ENCODE peak calls at places on chromosomes 11 and 22, in seven cellular contexts. A is neuronal stem cell, L is SK-N-SH, H is mesendoderm, O is DND-41, U is trophoblast cell, M is fibroblast of lung. F is an unnamed sample.

GRCh38 chr11:23233075-23233474 is 372.8 kb upstream of the CCDC179 start:
- DNase-seq in H (no peak), A (no peak), U (peak), O (no peak), M (peak), L (no peak), F (no peak)

GRCh38 chr11:34053161-34053686 is 1.7 kb downstream of the CAPRIN1 start:
- DNase-seq in L (peak), M (peak), A (peak), O (peak), H (peak), U (peak), F (peak)

GRCh38 chr22:46027219-46028068 is 50.5 kb upstream of the WNT7B start:
- DNase-seq in H (peak), A (no peak), M (no peak), U (peak), O (no peak), L (no peak), F (peak)

GRCh38 chr22:19204640-19205039 is 26.1 kb upstream of the SLC25A1 start:
- DNase-seq in M (no peak), L (no peak), U (peak), O (no peak), A (no peak), H (no peak), F (no peak)

GRCh38 chr11:32382339-32383049 is 52.8 kb downstream of the WT1 start:
- DNase-seq in U (peak), L (no peak), O (no peak), A (no peak), H (no peak), M (peak), F (no peak)

GRCh38 chr11:134170909-134171281 is 52.9 kb downstream of the NCAPD3 start:
- DNase-seq in M (peak), O (no peak), H (peak), A (no peak), U (peak), L (no peak), F (no peak)

GRCh38 chr22:35552186-35552842 is 11.7 kb downstream of the RASD2 start:
- DNase-seq in L (peak), O (peak), U (peak), A (peak), M (no peak), H (peak), F (peak)

GRCh38 chr11:124440608-124441007 is 4.9 kb downstream of the OR8B8 start:
- DNase-seq in M (no peak), H (no peak), U (no peak), O (no peak), L (no peak), A (no peak), F (no peak)

GRCh38 chr11:11251394-11251970 is 101.6 kb downstream of the CSNK2A3 start:
- DNase-seq in U (no peak), A (no peak), L (no peak), H (no peak), M (no peak), O (no peak), F (peak)

GRCh38 chr11:122344281-122344680 is 228.3 kb upstream of the BLID start:
- DNase-seq in M (peak), A (no peak), L (peak), H (no peak), O (no peak), U (no peak), F (no peak)

GRCh38 chr11:48003926-48004325 is 23.6 kb downstream of the PTPRJ start:
- DNase-seq in O (no peak), H (no peak), M (no peak), L (no peak), A (no peak), U (no peak), F (no peak)

GRCh38 chr11:30513087-30513486 is 73.1 kb downstream of the MPPED2 start:
- DNase-seq in U (no peak), A (no peak), M (no peak), H (no peak), L (no peak), O (no peak), F (no peak)

GRCh38 chr11:6911378-6911777 is 9.4 kb upstream of the OR2D3 start:
- DNase-seq in O (no peak), H (no peak), L (no peak), M (no peak), A (no peak), U (no peak), F (no peak)

GRCh38 chr11:116951762-116952161 is 114.3 kb upstream of the APOA1 start:
- DNase-seq in U (no peak), H (no peak), O (no peak), A (no peak), M (no peak), L (no peak), F (no peak)

GRCh38 chr11:35173011-35173511 is 34.1 kb downstream of the CD44 start:
- DNase-seq in O (no peak), M (no peak), U (peak), L (no peak), A (no peak), H (no peak), F (no peak)

GRCh38 chr11:125402436-125402835 is 93.6 kb downstream of the FEZ1 start:
- DNase-seq in M (peak), H (no peak), A (no peak), O (no peak), L (no peak), U (no peak), F (no peak)

GRCh38 chr22:44870021-44870420 is 117.6 kb downstream of the ARHGAP8 start:
- DNase-seq in O (peak), U (no peak), L (no peak), A (peak), H (peak), M (peak), F (peak)

GRCh38 chr11:45262900-45263299 is 23.2 kb downstream of the SYT13 start:
- DNase-seq in A (no peak), H (no peak), U (no peak), L (no peak), O (no peak), M (no peak), F (no peak)

GRCh38 chr11:126145954-126146353 is 65.5 kb downstream of the RPUSD4 start:
- DNase-seq in U (no peak), M (no peak), A (no peak), O (no peak), H (no peak), L (no peak), F (no peak)

GRCh38 chr11:64384039-64384737 is 25.2 kb downstream of the RPS6KA4 start:
- DNase-seq in H (no peak), A (no peak), O (no peak), L (no peak), U (peak), M (no peak), F (no peak)

GRCh38 chr11:64383580-64383979 is 24.6 kb downstream of the RPS6KA4 start:
- DNase-seq in L (no peak), U (no peak), O (no peak), H (no peak), A (no peak), M (no peak), F (no peak)

GRCh38 chr11:64384981-64385952 is 26.3 kb downstream of the RPS6KA4 start:
- DNase-seq in O (no peak), A (no peak), L (no peak), U (peak), M (no peak), H (peak), F (peak)

GRCh38 chr11:64387916-64388315 is 29.0 kb downstream of the RPS6KA4 start:
- DNase-seq in U (no peak), O (no peak), L (no peak), M (no peak), A (no peak), H (no peak), F (no peak)

DNA sequence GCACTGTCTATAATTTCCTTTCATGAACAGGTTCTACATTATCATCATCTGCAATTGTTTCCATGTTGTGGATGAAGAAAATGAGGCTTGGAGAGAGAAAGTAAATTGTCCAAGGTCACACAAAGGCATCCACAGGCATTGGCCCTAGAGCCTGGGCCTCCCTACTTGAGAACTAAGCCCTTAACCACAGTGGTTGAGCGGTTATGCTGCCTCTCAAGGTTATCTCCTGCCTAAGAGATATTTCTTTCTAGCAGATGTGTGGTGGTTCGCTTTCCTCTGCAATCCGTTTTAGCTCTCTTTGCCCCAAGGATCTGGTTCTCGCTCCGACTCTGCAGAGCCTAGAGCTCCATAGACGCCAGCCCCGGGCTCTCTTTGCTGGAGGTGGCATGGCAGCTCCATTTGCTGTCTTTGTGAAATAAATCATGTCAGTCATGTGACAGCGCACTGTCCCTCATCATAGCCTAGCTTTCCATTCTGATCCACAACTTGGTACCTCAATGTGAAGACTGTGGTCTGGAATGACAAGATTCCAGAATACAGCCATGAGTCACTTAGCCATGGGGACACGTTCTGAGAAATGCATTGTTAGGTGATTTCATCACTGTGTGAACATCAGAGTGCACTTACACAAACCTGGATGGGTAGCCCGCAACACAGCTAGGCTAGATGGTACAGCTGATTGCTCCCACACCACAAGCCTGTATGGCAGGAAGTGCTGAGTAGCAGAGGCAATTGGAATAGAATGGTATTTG is 27.2 kb downstream of the RPS6KA4 start:
- DNase-seq in O (peak), U (peak), L (no peak), A (no peak), H (peak), M (peak), F (no peak)
- H3K27ac ChIP-seq in O (no peak), U (peak), L (no peak), A (no peak), H (no peak), M (no peak), F (no peak)

DNA sequence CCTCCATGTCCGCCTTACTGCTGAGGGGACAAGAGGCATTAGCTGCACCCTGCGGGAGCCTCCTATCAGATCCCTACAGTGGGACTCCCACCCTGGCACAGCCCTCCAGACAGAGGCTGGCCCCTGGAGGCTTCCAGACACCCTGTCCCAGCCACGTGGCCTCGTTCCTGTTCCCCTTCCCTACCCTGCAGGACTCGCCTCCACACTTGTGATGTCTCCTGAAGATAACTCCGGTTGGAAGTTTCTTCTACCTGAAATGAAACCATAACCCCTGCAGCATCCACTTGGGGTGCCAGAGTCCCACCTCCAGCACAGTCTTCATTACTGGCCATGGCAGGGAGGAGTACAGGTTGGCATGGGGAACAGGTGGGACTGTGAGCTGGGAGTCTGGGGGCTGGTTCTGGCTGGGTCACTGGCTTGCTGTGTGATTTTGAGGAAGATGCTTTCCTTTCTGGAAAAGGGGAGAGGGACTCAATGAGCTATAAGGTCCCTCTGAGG is 4.9 kb upstream of the SH3BP1 start:
- DNase-seq in H (peak), U (no peak), M (no peak), O (no peak), A (no peak), L (peak), F (no peak)
- H3K4me3 ChIP-seq in H (no peak), U (no peak), M (no peak), O (no peak), A (no peak), L (no peak), F (no peak)

GRCh38 chr11:16610213-16610737 is 128.2 kb upstream of the C11orf58 start:
- DNase-seq in M (no peak), A (no peak), U (no peak), H (peak), O (no peak), L (no peak), F (no peak)

GRCh38 chr11:16609769-16610168 is 128.7 kb upstream of the C11orf58 start:
- DNase-seq in O (no peak), H (no peak), U (no peak), M (no peak), A (no peak), L (no peak), F (no peak)

GRCh38 chr11:16605971-16606783 is 132.3 kb upstream of the C11orf58 start:
- DNase-seq in M (peak), O (peak), U (peak), A (peak), H (peak), L (peak), F (peak)

GRCh38 chr11:16606784-16607674 is 131.4 kb upstream of the C11orf58 start:
- DNase-seq in A (peak), M (peak), L (peak), H (peak), U (no peak), O (no peak), F (peak)

DNA sequence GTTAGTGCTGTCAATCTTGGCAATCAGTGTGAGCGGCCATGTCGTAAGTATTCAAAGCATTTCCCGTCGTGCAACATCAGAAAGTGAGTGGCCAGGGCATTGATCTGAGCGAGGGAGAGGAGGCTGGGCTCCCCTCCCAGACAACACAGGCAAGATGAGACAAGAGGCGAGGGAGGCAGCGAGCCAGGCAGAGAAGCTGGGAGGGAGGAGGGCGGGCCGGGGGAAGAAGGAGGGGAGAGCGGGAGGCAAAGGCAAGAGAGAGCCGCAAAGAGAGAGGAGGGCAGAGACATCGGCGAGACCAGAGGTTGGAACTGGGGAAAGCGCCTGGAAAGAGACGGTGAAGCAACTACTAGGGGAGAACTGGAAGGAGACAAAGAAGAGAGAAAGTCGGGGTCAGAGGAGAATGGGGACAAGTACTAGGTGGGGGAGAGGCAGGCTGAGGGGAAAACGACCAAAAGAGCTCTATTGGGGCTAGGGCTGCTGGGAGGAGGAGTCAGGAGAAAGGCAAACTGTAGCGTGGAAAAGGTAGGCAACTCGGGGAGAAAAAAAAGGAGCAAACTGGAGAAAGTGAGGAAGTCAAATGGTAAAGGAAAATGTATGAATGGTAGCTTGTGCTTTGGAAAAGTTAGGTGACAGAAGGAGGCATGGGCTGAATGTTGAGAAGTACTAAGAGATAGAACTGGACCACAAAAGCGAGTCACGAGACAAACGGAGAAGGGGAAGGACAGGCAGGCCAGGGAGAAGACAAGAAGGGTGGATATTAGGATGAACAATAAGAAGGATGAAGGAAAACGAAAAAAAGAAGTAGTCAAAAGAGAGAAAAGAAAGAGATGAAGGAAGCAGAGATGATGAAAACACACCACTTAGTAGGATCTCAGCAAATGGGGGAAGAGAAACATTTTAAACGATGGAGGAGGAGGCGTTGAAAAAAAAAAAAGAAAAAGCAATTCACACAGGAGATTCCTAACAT is 130.5 kb upstream of the C11orf58 start:
- DNase-seq in O (no peak), U (no peak), A (peak), H (peak), M (peak), L (peak), F (peak)
- H3K9ac ChIP-seq in O (no peak), U (no peak), A (peak), H (peak), M (peak), L (no peak), F (no peak)

GRCh38 chr11:959027-959426 is 33.4 kb downstream of the AP2A2 start:
- DNase-seq in L (no peak), M (no peak), A (no peak), U (no peak), H (no peak), O (no peak), F (no peak)
- H3K27ac ChIP-seq in L (no peak), M (no peak), A (peak), U (no peak), H (no peak), O (no peak), F (no peak)

GRCh38 chr11:67265633-67266423 is 445 bp upstream of the GRK2 start:
- DNase-seq in O (peak), H (peak), U (peak), L (peak), M (peak), A (peak), F (peak)
- H3K4me3 ChIP-seq in O (no peak), H (no peak), U (no peak), L (peak), M (no peak), A (no peak), F (no peak)

GRCh38 chr22:49577168-49578060 is 250.3 kb downstream of the BRD1 start:
- DNase-seq in A (no peak), U (no peak), H (no peak), O (no peak), L (peak), M (no peak), F (peak)

GRCh38 chr22:49576241-49577141 is 251.2 kb downstream of the BRD1 start:
- DNase-seq in H (no peak), M (no peak), U (no peak), L (peak), O (no peak), A (no peak), F (peak)

GRCh38 chr22:49574861-49575702 is 252.6 kb downstream of the BRD1 start:
- DNase-seq in A (no peak), U (no peak), M (no peak), O (no peak), L (peak), H (no peak), F (peak)

GRCh38 chr22:49574205-49574604 is 253.5 kb downstream of the BRD1 start:
- DNase-seq in O (no peak), M (no peak), A (no peak), H (no peak), U (no peak), L (peak), F (peak)

GRCh38 chr22:49575703-49576081 is 252.0 kb downstream of the BRD1 start:
- DNase-seq in U (no peak), A (no peak), L (peak), O (no peak), H (no peak), M (no peak), F (peak)
- H3K9ac ChIP-seq in U (no peak), A (no peak), L (no peak), O (no peak), H (no peak), M (no peak), F (no peak)

F was measured in endodermal cell.